ENCODE peak calls at places on chromosome 4, in four cellular contexts. E is activated gamma-delta T cell treated with Interleukin-2 at 50 U/mL for 16 hours, G is anterior cingulate cortex, O is RPMI8226. K is an unnamed sample.
A peak's percentile ranks its signal among the peaks of the same experiment; 100 is the strongest.

GRCh38 chr4:107034091-107034698 is 1.9 kb downstream of the DKK2 start:
- DNase-seq in G (peak; percentile 31), O (no peak), E (no peak), K (peak; percentile 42)

GRCh38 chr4:62901101-62901500 is 1508.1 kb downstream of the TECRL start:
- DNase-seq in E (no peak), G (no peak), O (no peak), K (no peak)

GRCh38 chr4:103019319-103020124 is at the start of gene SLC9B1:
- DNase-seq in O (peak; percentile 92), E (peak; percentile 90), G (peak; percentile 85), K (peak; percentile 82)

GRCh38 chr4:176054942-176055341 is 10.7 kb upstream of the WDR17 start:
- DNase-seq in G (no peak), O (no peak), E (no peak), K (no peak)

GRCh38 chr4:138741778-138742377 is 273.7 kb upstream of the NOCT start:
- DNase-seq in O (no peak), E (no peak), G (no peak), K (no peak)

GRCh38 chr4:31968842-31969241 is 1248.7 kb downstream of the PCDH7 start:
- DNase-seq in O (no peak), G (no peak), E (no peak), K (no peak)

GRCh38 chr4:145130788-145131398 is 32.8 kb downstream of the ABCE1 start:
- DNase-seq in E (no peak), G (no peak), O (no peak), K (no peak)

GRCh38 chr4:54902261-54902660 is 223.1 kb downstream of the KDR start:
- DNase-seq in O (no peak), E (no peak), G (no peak), K (no peak)

GRCh38 chr4:119284876-119285611 is 36.9 kb downstream of the FABP2 start:
- DNase-seq in O (no peak), G (no peak), E (no peak), K (no peak)

GRCh38 chr4:18439306-18439705 is 417.8 kb upstream of the LCORL start:
- DNase-seq in E (no peak), G (no peak), O (no peak), K (no peak)

GRCh38 chr4:113684534-113685091 is 76.9 kb downstream of the CAMK2D start:
- DNase-seq in O (no peak), G (no peak), E (no peak), K (peak; percentile 2)

GRCh38 chr4:127284236-127284635 is 348.5 kb upstream of the INTU start:
- DNase-seq in E (no peak), G (no peak), O (no peak), K (no peak)

GRCh38 chr4:6595897-6596537 is 21.0 kb downstream of the MAN2B2 start:
- DNase-seq in E (no peak), O (peak; percentile 8), G (no peak), K (no peak)

GRCh38 chr4:7366180-7366957 is 68.4 kb downstream of the PSAPL1 start:
- DNase-seq in O (peak; percentile 62), G (no peak), E (no peak), K (no peak)

GRCh38 chr4:168362025-168362401 is 43.5 kb upstream of the DDX60 start:
- DNase-seq in E (no peak), O (peak; percentile 12), G (no peak), K (no peak)

GRCh38 chr4:139750099-139750498 is 84.5 kb downstream of the MGST2 start:
- DNase-seq in G (no peak), O (no peak), E (no peak), K (no peak)

GRCh38 chr4:186021461-186022167 is 47.3 kb upstream of the TLR3 start:
- DNase-seq in O (no peak), G (peak; percentile 25), E (no peak), K (peak; percentile 13)